ENCODE peak calls at places on chromosome 19, in ten cellular contexts. F is A673; X is A172; Y is amniotic epithelial cell; N is activated CD4-positive, CD25-positive, alpha-beta regulatory T cell; L is HFF-Myc; C is NCI-H1105; B is naive thymus-derived CD8-positive, alpha-beta T cell; G is GM23338; K is skeletal muscle cell. Z is an unnamed sample.

GRCh38 chr19:30159636-30160035 is 212.5 kb upstream of the ZNF536 start:
- DNase-seq in L (no peak), F (no peak), G (no peak), Y (no peak), X (no peak), K (no peak), B (no peak), C (no peak), N (no peak), Z (no peak)

GRCh38 chr19:54674021-54674617 is 11.3 kb downstream of the LILRB4 start:
- DNase-seq in X (peak; percentile 58), B (no peak), L (no peak), F (peak; percentile 61), N (no peak), K (no peak), G (peak; percentile 86), C (peak; percentile 56), Y (peak; percentile 15), Z (no peak)

GRCh38 chr19:2813235-2814160 is 6.2 kb upstream of the ZNF554 start:
- DNase-seq in L (no peak), C (no peak), X (no peak), Y (no peak), N (no peak), F (no peak), K (no peak), G (no peak), B (no peak), Z (no peak)

GRCh38 chr19:35403116-35403760 is 32.4 kb downstream of the GPR42 start:
- DNase-seq in Y (no peak), X (no peak), N (no peak), F (no peak), C (no peak), L (no peak), G (no peak), K (no peak), B (no peak), Z (no peak)

GRCh38 chr19:19115954-19116353 is 22.3 kb downstream of the TMEM161A start:
- DNase-seq in Y (no peak), K (no peak), C (no peak), G (peak; percentile 89), N (no peak), B (no peak), F (peak; percentile 37), L (no peak), X (peak; percentile 28), Z (no peak)

GRCh38 chr19:51158474-51159129 is 16.5 kb downstream of the SIGLEC7 start:
- DNase-seq in Y (peak; percentile 24), L (peak; percentile 2), K (no peak), B (peak; percentile 36), C (peak; percentile 3), G (peak; percentile 93), X (peak; percentile 26), N (peak; percentile 62), F (peak; percentile 66), Z (no peak)

GRCh38 chr19:34732548-34733255 is 1.3 kb upstream of the ZNF181 start:
- DNase-seq in G (peak; percentile 53), C (no peak), L (no peak), B (no peak), X (no peak), K (no peak), Y (no peak), N (no peak), F (no peak), Z (no peak)

GRCh38 chr19:41934849-41935374 is 6.7 kb upstream of the ERFL start:
- DNase-seq in F (peak; percentile 79), L (no peak), Y (peak; percentile 36), K (no peak), G (peak; percentile 92), N (peak; percentile 71), B (peak; percentile 66), X (peak; percentile 70), C (peak; percentile 69), Z (no peak)

GRCh38 chr19:51372649-51373504 is at the start of gene NKG7:
- DNase-seq in L (no peak), C (no peak), F (no peak), X (no peak), N (peak; percentile 15), G (no peak), Y (no peak), K (no peak), B (peak; percentile 42), Z (no peak)

GRCh38 chr19:10885241-10886169 is 14.2 kb downstream of the CARM1 start:
- DNase-seq in N (no peak), C (no peak), L (no peak), G (peak; percentile 83), B (no peak), F (peak; percentile 63), X (no peak), K (no peak), Y (no peak), Z (no peak)

GRCh38 chr19:55206664-55207500 is 2.4 kb downstream of the PTPRH start:
- DNase-seq in K (peak; percentile 49), F (peak; percentile 74), B (no peak), X (peak; percentile 96), L (peak; percentile 56), Y (peak; percentile 98), G (peak; percentile 83), N (no peak), C (no peak), Z (no peak)